ENCODE peak calls at places on chromosomes 3 and 15, in five cellular contexts. S, J, P, R and X are unnamed samples. For H3K9me2, the result is how much of the 10 kb centered on the place peaks cover.

GRCh38 chr15:40436892-40437753 is 3.6 kb upstream of the BAHD1 start:
- DNase-seq in S (no peak), J (no peak), P (no peak), R (no peak), X (peak)

GRCh38 chr3:129316121-129317013 is 37.7 kb downstream of the HMCES start:
- DNase-seq in S (peak), J (peak), P (peak), R (peak), X (peak)

GRCh38 chr3:149816986-149817385 is 4.0 kb downstream of the RNF13 start:
- DNase-seq in S (no peak), J (peak), P (no peak), R (no peak), X (no peak)

GRCh38 chr3:165522371-165522770 is 314.9 kb downstream of the BCHE start:
- DNase-seq in S (no peak), J (no peak), P (no peak), R (no peak), X (peak)

GRCh38 chr3:126270145-126270811 is 86.9 kb downstream of the KLF15 start:
- DNase-seq in S (no peak), J (peak), P (no peak), R (no peak), X (no peak)

GRCh38 chr15:29674661-29675533 is 147.4 kb downstream of the TJP1 start:
- DNase-seq in S (peak), J (peak), P (no peak), R (no peak), X (peak)

GRCh38 chr3:16026753-16027152 is 147.7 kb upstream of the GALNT15 start:
- DNase-seq in S (no peak), J (no peak), P (no peak), R (no peak), X (no peak)

GRCh38 chr3:119690043-119690656 is 12.7 kb upstream of the CFAP91 start:
- DNase-seq in S (peak), J (peak), P (peak), R (no peak), X (peak)

GRCh38 chr3:127650236-127650635 is 21.3 kb downstream of the PODXL2 start:
- DNase-seq in S (no peak), J (no peak), P (no peak), R (no peak), X (no peak)

GRCh38 chr15:58521293-58521991 is 89.7 kb downstream of the LIPC start:
- DNase-seq in S (peak), J (peak), P (no peak), R (peak), X (peak)

GRCh38 chr3:48090166-48090939 is 74.1 kb upstream of the MAP4 start:
- DNase-seq in S (no peak), J (no peak), P (no peak), R (no peak), X (peak)

GRCh38 chr15:87740655-87741344 is 515.7 kb downstream of the NTRK3 start:
- DNase-seq in S (no peak), J (no peak), P (no peak), R (no peak), X (no peak)

GRCh38 chr15:87736401-87736800 is 520.1 kb downstream of the NTRK3 start:
- DNase-seq in S (no peak), J (peak), P (no peak), R (no peak), X (no peak)

GRCh38 chr15:87736921-87737389 is 519.6 kb downstream of the NTRK3 start:
- DNase-seq in S (no peak), J (peak), P (no peak), R (no peak), X (no peak)

GRCh38 chr15:87741350-87741749 is 515.2 kb downstream of the NTRK3 start:
- DNase-seq in S (peak), J (peak), P (no peak), R (no peak), X (no peak)

DNA sequence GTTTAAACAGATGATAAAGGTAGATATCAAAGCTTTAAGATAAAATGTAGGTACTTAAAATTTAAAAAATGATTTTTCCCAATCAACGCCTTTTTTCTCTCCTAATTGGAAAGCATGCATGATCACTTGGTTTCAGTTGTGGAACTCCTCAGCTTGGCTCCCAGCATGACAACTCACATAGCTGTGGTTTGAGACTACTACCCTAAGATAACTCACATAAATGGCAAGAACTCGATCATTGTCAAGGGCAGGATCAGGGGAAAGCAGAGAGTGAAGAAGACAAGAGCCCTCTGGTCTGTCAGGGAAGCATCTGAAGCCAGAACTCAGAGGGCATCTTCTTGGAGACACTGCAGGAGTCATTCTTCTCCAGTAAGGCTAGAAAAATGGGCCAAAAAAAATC is 516.7 kb downstream of the NTRK3 start:
- DNase-seq in S (no peak), J (peak), P (no peak), R (no peak), X (no peak)
- H3K9me2 ChIP-seq in S (under half), J (under half), P (under half), R (under half), X (under half)

GRCh38 chr3:8761866-8762265 is 7.5 kb downstream of the OXTR start:
- DNase-seq in S (no peak), J (no peak), P (no peak), R (no peak), X (no peak)
- H3K9me2 ChIP-seq in S (under half), J (under half), P (under half), R (under half), X (under half)

DNA sequence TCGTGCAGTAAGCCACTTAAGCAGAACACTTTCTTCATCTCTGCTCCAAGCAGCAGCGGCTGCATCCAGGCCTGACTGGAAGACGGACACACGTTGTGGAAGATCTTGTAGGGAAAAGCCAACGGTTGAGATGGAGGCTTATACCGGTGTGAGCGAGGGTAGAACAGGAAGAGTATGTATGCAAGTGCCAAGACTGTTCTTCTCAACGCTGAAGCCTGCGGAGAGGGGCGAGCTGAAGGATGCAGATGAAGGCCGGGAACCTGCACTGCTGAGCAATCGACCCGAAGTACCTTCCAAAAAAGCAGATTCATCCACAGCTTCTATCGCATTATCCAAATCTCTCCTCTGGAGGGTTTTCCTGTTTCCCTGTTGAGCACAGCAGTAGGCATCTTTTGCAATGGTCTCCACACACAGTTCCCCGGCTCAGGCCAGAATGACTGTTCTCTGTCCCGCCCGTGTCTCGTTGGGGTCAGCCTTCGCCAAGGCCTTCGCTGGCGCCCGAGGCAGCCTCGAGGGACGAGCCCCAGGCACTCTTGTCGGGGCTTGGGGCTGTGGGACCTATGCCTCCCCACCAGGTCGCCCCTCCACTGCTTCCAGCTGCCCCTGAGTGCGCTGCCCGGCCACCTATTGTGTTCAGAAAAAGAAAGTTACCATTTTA is 22.2 kb upstream of the DYNC1LI1 start:
- DNase-seq in S (no peak), J (no peak), P (no peak), R (no peak), X (peak)
- H3K9me2 ChIP-seq in S (under half), J (under half), P (under half), R (under half), X (under half)

GRCh38 chr3:71309886-71310285 is 273.6 kb downstream of the FOXP1 start:
- DNase-seq in S (no peak), J (peak), P (no peak), R (no peak), X (no peak)
- H3K9me2 ChIP-seq in S (under half), J (under half), P (under half), R (under half), X (under half)

DNA sequence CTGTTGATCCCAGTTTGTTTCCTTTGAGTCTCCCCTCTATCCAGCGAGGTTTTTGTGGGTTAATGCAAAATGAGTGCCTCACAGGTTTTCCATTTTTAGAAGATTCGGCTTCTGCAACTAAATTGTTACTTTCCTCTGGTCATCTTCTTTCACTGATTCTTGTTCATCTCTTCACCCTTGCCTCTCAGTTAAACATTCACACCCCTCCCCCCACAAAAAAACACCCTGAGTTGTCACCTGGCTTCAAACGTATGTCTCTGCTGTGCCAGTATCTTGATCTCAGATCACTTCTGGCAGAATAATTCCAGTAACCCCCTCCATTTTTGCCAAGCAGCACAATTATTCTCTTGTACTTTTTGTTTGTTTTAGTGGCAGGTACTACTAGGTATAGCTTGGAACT is 12.3 kb upstream of the CLDN16 start:
- DNase-seq in S (no peak), J (no peak), P (no peak), R (no peak), X (no peak)
- H3K9me2 ChIP-seq in S (under half), J (under half), P (under half), R (under half), X (under half)

GRCh38 chr3:58621086-58621830 is 44.1 kb upstream of the FAM107A start:
- DNase-seq in S (no peak), J (no peak), P (no peak), R (no peak), X (no peak)
- H3K9me2 ChIP-seq in S (under half), J (under half), P (under half), R (under half), X (under half)

DNA sequence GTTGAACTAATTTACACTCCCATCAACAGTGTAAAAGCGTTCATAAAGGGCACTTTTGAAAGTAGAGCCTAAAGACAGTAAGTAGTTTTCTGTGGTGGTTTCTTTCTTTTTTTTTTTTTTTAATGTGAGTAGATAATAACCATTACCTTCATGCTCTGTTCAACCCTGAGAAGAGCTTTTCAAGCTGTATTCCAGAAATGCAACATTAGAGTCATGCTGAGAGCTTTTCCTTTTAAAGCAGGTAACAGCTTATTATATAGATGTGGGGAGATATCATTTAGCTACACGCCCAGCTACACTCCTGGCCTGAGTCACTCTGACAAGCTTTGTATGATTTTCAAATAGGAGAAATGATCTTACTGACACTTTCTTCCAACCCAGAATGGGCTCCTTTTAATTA is 96.2 kb upstream of the ARHGEF26 start:
- DNase-seq in S (no peak), J (no peak), P (no peak), R (no peak), X (no peak)
- H3K9me2 ChIP-seq in S (under half), J (under half), P (under half), R (under half), X (under half)

GRCh38 chr3:100033814-100034490 is 80.3 kb downstream of the FILIP1L start:
- DNase-seq in S (no peak), J (peak), P (no peak), R (no peak), X (no peak)
- H3K9me2 ChIP-seq in S (under half), J (under half), P (under half), R (under half), X (under half)